ENCODE peak calls at places on chromosomes 2 and 18, in ten cellular contexts. V is ELF-1; P is stimulated activated CD8-positive, alpha-beta memory T cell treated with anti-CD3 and anti-CD28 coated beads, Interleukin-15, amount 100 ng/mL, for 24 hours; Q is NCI-H2081; B is neuronal stem cell; G is activated CD4-positive, alpha-beta T cell treated with anti-CD3 and anti-CD28 coated beads, Interleukin-2, amount 10 ng/mL, durations not matched to agents 7 days and 5 days; W is erythroblast; I is Kasumi-1; M is NCI-H748 treated with DMSO at 0.1 percent for 48 hours; R is NCI-H524. L is an unnamed sample.

GRCh38 chr18:66168834-66169233 is 418.0 kb downstream of the CDH7 start:
- DNase-seq in R (no peak), Q (peak; percentile 78), G (no peak), V (no peak), P (no peak), M (no peak), I (no peak), W (no peak), B (no peak), L (no peak)

GRCh38 chr2:197054437-197054836 is 127.9 kb upstream of the PGAP1 start:
- DNase-seq in P (no peak), B (no peak), Q (no peak), I (no peak), V (no peak), G (no peak), R (no peak), W (no peak), M (no peak), L (no peak)

GRCh38 chr18:33210575-33211189 is 229.8 kb downstream of the CCDC178 start:
- DNase-seq in I (peak; percentile 83), V (no peak), M (peak; percentile 69), G (no peak), P (no peak), B (no peak), W (peak; percentile 31), R (peak; percentile 19), Q (peak; percentile 70), L (no peak)

GRCh38 chr2:102717308-102718018 is 44.4 kb upstream of the TMEM182 start:
- DNase-seq in W (no peak), I (no peak), M (no peak), B (no peak), Q (no peak), G (no peak), V (no peak), R (no peak), P (no peak), L (no peak)

GRCh38 chr2:5285891-5286290 is 406.3 kb upstream of the SOX11 start:
- DNase-seq in G (no peak), W (no peak), I (no peak), M (no peak), P (no peak), R (peak; percentile 44), V (no peak), Q (no peak), B (no peak), L (no peak)

GRCh38 chr2:86066915-86067314 is 38.8 kb downstream of the POLR1A start:
- DNase-seq in M (no peak), P (no peak), W (no peak), Q (no peak), V (no peak), G (no peak), I (no peak), R (no peak), B (no peak), L (no peak)

GRCh38 chr2:135030826-135031225 is 16.4 kb downstream of the MAP3K19 start:
- DNase-seq in V (no peak), Q (no peak), M (no peak), P (no peak), W (peak; percentile 12), B (peak; percentile 32), I (peak; percentile 68), R (no peak), G (peak; percentile 9), L (no peak)

GRCh38 chr2:151632993-151633592 is 101.2 kb downstream of the NEB start:
- DNase-seq in M (no peak), P (no peak), Q (no peak), I (peak; percentile 91), B (no peak), W (peak; percentile 15), V (no peak), G (no peak), R (no peak), L (no peak)

GRCh38 chr18:74316257-74317180 is 880 bp downstream of the C18orf63 start:
- DNase-seq in G (no peak), W (no peak), I (no peak), R (no peak), B (no peak), M (no peak), P (no peak), V (peak; percentile 12), Q (no peak), L (peak; percentile 62)

GRCh38 chr2:179538406-179538805 is 273.8 kb upstream of the SESTD1 start:
- DNase-seq in V (no peak), R (no peak), G (no peak), M (no peak), P (no peak), B (no peak), I (no peak), Q (no peak), W (no peak), L (no peak)

GRCh38 chr2:23002234-23002633 is 382.7 kb upstream of the KLHL29 start:
- DNase-seq in G (no peak), M (no peak), R (no peak), P (no peak), Q (no peak), I (no peak), V (no peak), B (no peak), W (no peak), L (no peak)

GRCh38 chr18:78620326-78620725 is 359.3 kb upstream of the SALL3 start:
- DNase-seq in W (no peak), Q (no peak), M (no peak), V (no peak), B (no peak), G (no peak), I (no peak), R (no peak), P (no peak), L (no peak)

GRCh38 chr2:156748238-156748637 is 312.1 kb downstream of the GPD2 start:
- DNase-seq in W (no peak), G (no peak), I (no peak), B (no peak), V (no peak), P (no peak), R (no peak), Q (no peak), M (no peak), L (no peak)

GRCh38 chr2:29425866-29426265 is 310.7 kb downstream of the CLIP4 start:
- DNase-seq in P (no peak), B (no peak), G (no peak), Q (no peak), V (no peak), W (no peak), M (no peak), R (no peak), I (no peak), L (no peak)

GRCh38 chr2:241975593-241976284 is 106.2 kb downstream of the RTP5 start:
- DNase-seq in W (no peak), P (no peak), R (no peak), G (no peak), V (no peak), I (no peak), Q (no peak), B (no peak), M (no peak), L (no peak)